ENCODE peak calls at places on chromosome 13, in eight cellular contexts. Z, A, B, W, I, R, P and C are unnamed samples.

GRCh38 chr13:43411741-43412140 is 375.0 kb downstream of the ENOX1 start:
- DNase-seq in Z (no peak), A (peak), B (no peak), W (no peak), I (no peak), R (no peak), P (no peak), C (no peak)

GRCh38 chr13:93249259-93249917 is 22.8 kb downstream of the GPC6 start:
- DNase-seq in Z (peak), A (no peak), B (no peak), W (peak), I (peak), R (no peak), P (no peak), C (peak)

GRCh38 chr13:36680918-36681317 is 7.1 kb downstream of the SERTM1 start:
- DNase-seq in Z (no peak), A (no peak), B (no peak), W (peak), I (no peak), R (no peak), P (no peak), C (no peak)

GRCh38 chr13:42392706-42393572 is 121.0 kb downstream of the AKAP11 start:
- DNase-seq in Z (no peak), A (no peak), B (no peak), W (peak), I (peak), R (no peak), P (no peak), C (peak)

GRCh38 chr13:70723732-70724131 is 615.5 kb upstream of the KLHL1 start:
- DNase-seq in Z (no peak), A (no peak), B (no peak), W (no peak), I (no peak), R (peak), P (no peak), C (peak)

GRCh38 chr13:60028021-60028420 is 135.7 kb downstream of the DIAPH3 start:
- DNase-seq in Z (no peak), A (no peak), B (no peak), W (no peak), I (no peak), R (no peak), P (no peak), C (no peak)

GRCh38 chr13:65036999-65037398 is 2193.1 kb downstream of the PCDH9 start:
- DNase-seq in Z (no peak), A (no peak), B (no peak), W (no peak), I (no peak), R (no peak), P (no peak), C (no peak)

GRCh38 chr13:103102482-103102881 is 36.3 kb upstream of the SLC10A2 start:
- DNase-seq in Z (no peak), A (no peak), B (no peak), W (no peak), I (peak), R (no peak), P (no peak), C (no peak)

GRCh38 chr13:27644302-27644701 is 22.6 kb downstream of the POLR1D start:
- DNase-seq in Z (no peak), A (no peak), B (no peak), W (peak), I (no peak), R (no peak), P (no peak), C (peak)

GRCh38 chr13:49956131-49956530 is 20.0 kb upstream of the SPRYD7 start:
- DNase-seq in Z (no peak), A (no peak), B (no peak), W (no peak), I (no peak), R (no peak), P (no peak), C (no peak)

GRCh38 chr13:108213946-108214345 is 1.4 kb downstream of the LIG4 start:
- DNase-seq in Z (no peak), A (no peak), B (no peak), W (no peak), I (no peak), R (no peak), P (no peak), C (peak)

GRCh38 chr13:108249150-108249549 is 20.4 kb upstream of the TNFSF13B start:
- DNase-seq in Z (no peak), A (no peak), B (no peak), W (no peak), I (no peak), R (no peak), P (no peak), C (no peak)

GRCh38 chr13:106041445-106041844 is 494.0 kb downstream of the EFNB2 start:
- DNase-seq in Z (no peak), A (no peak), B (no peak), W (no peak), I (no peak), R (no peak), P (no peak), C (no peak)

GRCh38 chr13:71879129-71879535 is 12.1 kb upstream of the DACH1 start:
- DNase-seq in Z (peak), A (no peak), B (no peak), W (no peak), I (peak), R (peak), P (no peak), C (peak)

GRCh38 chr13:65966991-65967451 is 1263.1 kb downstream of the PCDH9 start:
- DNase-seq in Z (peak), A (no peak), B (no peak), W (peak), I (peak), R (no peak), P (no peak), C (peak)

GRCh38 chr13:114100446-114101320 is 31.7 kb downstream of the RASA3 start:
- DNase-seq in Z (no peak), A (peak), B (peak), W (peak), I (no peak), R (no peak), P (no peak), C (peak)

GRCh38 chr13:76300688-76301087 is 585.5 kb downstream of the KCTD12 start:
- DNase-seq in Z (no peak), A (no peak), B (no peak), W (no peak), I (no peak), R (no peak), P (no peak), C (no peak)

GRCh38 chr13:71303144-71303543 is 563.9 kb downstream of the DACH1 start:
- DNase-seq in Z (peak), A (no peak), B (no peak), W (no peak), I (peak), R (peak), P (no peak), C (no peak)

GRCh38 chr13:101382086-101382485 is 34.2 kb downstream of the NALCN start:
- DNase-seq in Z (no peak), A (no peak), B (no peak), W (no peak), I (no peak), R (no peak), P (no peak), C (no peak)

GRCh38 chr13:39451860-39452301 is 151.1 kb downstream of the LHFPL6 start:
- DNase-seq in Z (no peak), A (peak), B (no peak), W (peak), I (no peak), R (peak), P (no peak), C (peak)

GRCh38 chr13:44309771-44310767 is 63.6 kb upstream of the SERP2 start:
- DNase-seq in Z (no peak), A (peak), B (no peak), W (peak), I (no peak), R (peak), P (no peak), C (no peak)

GRCh38 chr13:32150794-32151193 is 119.2 kb downstream of the FRY start:
- DNase-seq in Z (no peak), A (peak), B (no peak), W (peak), I (no peak), R (no peak), P (no peak), C (no peak)

GRCh38 chr13:49996951-49997895 is at the start of gene TRIM13:
- DNase-seq in Z (peak), A (peak), B (peak), W (peak), I (peak), R (peak), P (peak), C (peak)

GRCh38 chr13:39144941-39145533 is 106.8 kb downstream of the NHLRC3 start:
- DNase-seq in Z (peak), A (peak), B (no peak), W (peak), I (peak), R (peak), P (peak), C (peak)

GRCh38 chr13:40145139-40145538 is 489.7 kb downstream of the COG6 start:
- DNase-seq in Z (no peak), A (no peak), B (no peak), W (no peak), I (no peak), R (no peak), P (no peak), C (no peak)

GRCh38 chr13:76223565-76223964 is 587.4 kb downstream of the LMO7 start:
- DNase-seq in Z (peak), A (no peak), B (no peak), W (peak), I (peak), R (no peak), P (no peak), C (no peak)

GRCh38 chr13:99418663-99419140 is 82.6 kb upstream of the TM9SF2 start:
- DNase-seq in Z (no peak), A (peak), B (no peak), W (no peak), I (no peak), R (no peak), P (no peak), C (no peak)

GRCh38 chr13:60094385-60095088 is 69.2 kb downstream of the DIAPH3 start:
- DNase-seq in Z (no peak), A (no peak), B (no peak), W (no peak), I (no peak), R (no peak), P (no peak), C (no peak)

GRCh38 chr13:44103721-44104490 is 224.2 kb downstream of the LACC1 start:
- DNase-seq in Z (no peak), A (peak), B (peak), W (no peak), I (no peak), R (no peak), P (no peak), C (no peak)

GRCh38 chr13:50081106-50081898 is 66.1 kb downstream of the KCNRG start:
- DNase-seq in Z (peak), A (peak), B (peak), W (no peak), I (peak), R (peak), P (peak), C (peak)

GRCh38 chr13:28478127-28478526 is 16.8 kb downstream of the FLT1 start:
- DNase-seq in Z (no peak), A (no peak), B (no peak), W (peak), I (no peak), R (no peak), P (no peak), C (peak)

GRCh38 chr13:48600374-48601364 is 53.1 kb upstream of the CYSLTR2 start:
- DNase-seq in Z (peak), A (no peak), B (no peak), W (peak), I (peak), R (no peak), P (no peak), C (peak)

GRCh38 chr13:75566658-75567057 is 17.1 kb downstream of the UCHL3 start:
- DNase-seq in Z (no peak), A (no peak), B (no peak), W (peak), I (no peak), R (no peak), P (no peak), C (peak)

GRCh38 chr13:82275644-82276043 is 1606.6 kb downstream of the SLITRK1 start:
- DNase-seq in Z (no peak), A (no peak), B (no peak), W (no peak), I (no peak), R (no peak), P (no peak), C (no peak)

GRCh38 chr13:41842029-41842428 is 118.9 kb downstream of the VWA8 start:
- DNase-seq in Z (no peak), A (no peak), B (no peak), W (peak), I (no peak), R (no peak), P (no peak), C (peak)

GRCh38 chr13:63206431-63206830 is 1790.8 kb upstream of the PCDH20 start:
- DNase-seq in Z (no peak), A (no peak), B (no peak), W (no peak), I (no peak), R (no peak), P (no peak), C (no peak)

GRCh38 chr13:73792796-73793195 is 341.4 kb downstream of the KLF12 start:
- DNase-seq in Z (no peak), A (no peak), B (no peak), W (no peak), I (no peak), R (no peak), P (no peak), C (no peak)